ENCODE peak calls at places on chromosomes 7 and 10, in eight cellular contexts. J is IMR-90, P is aorta, K is heart left ventricle, G is transverse colon, O is pancreas, R is A549, N is foreskin keratinocyte. Q is an unnamed sample.
A peak's percentile ranks its signal among the peaks of the same experiment; 100 is the strongest.

GRCh38 chr7:153061913-153062528 is 302.5 kb downstream of the ACTR3B start:
- DNase-seq in J (no peak), P (no peak), K (no peak), G (no peak), O (no peak), R (no peak), N (no peak), Q (no peak)

GRCh38 chr10:89837173-89838001 is 136.0 kb downstream of the KIF20B start:
- DNase-seq in J (peak; percentile 8), P (no peak), K (no peak), G (peak; percentile 30), O (peak; percentile 27), R (no peak), N (peak; percentile 26), Q (no peak)

GRCh38 chr7:29336851-29337627 is 142.5 kb downstream of the CHN2 start:
- DNase-seq in J (no peak), P (no peak), K (no peak), G (no peak), O (peak; percentile 30), R (no peak), N (no peak), Q (no peak)

GRCh38 chr7:101941481-101942383 is 124.3 kb downstream of the CUX1 start:
- DNase-seq in J (peak; percentile 72), P (peak; percentile 37), K (no peak), G (peak; percentile 65), O (peak; percentile 27), R (peak; percentile 73), N (peak; percentile 91), Q (peak; percentile 69)

GRCh38 chr10:772227-772637 is 82.8 kb upstream of the DIP2C start:
- DNase-seq in J (no peak), P (peak; percentile 68), K (no peak), G (no peak), O (no peak), R (no peak), N (no peak), Q (no peak)

GRCh38 chr10:69759641-69760040 is 42.1 kb upstream of the COL13A1 start:
- DNase-seq in J (peak; percentile 48), P (no peak), K (no peak), G (no peak), O (no peak), R (no peak), N (no peak), Q (no peak)

GRCh38 chr10:127578628-127579305 is 29.7 kb downstream of the NPS start:
- DNase-seq in J (no peak), P (no peak), K (peak; percentile 42), G (no peak), O (no peak), R (no peak), N (no peak), Q (no peak)

GRCh38 chr7:94289071-94289470 is 105.6 kb upstream of the COL1A2 start:
- DNase-seq in J (peak; percentile 91), P (peak; percentile 76), K (peak; percentile 57), G (peak; percentile 48), O (peak; percentile 70), R (peak; percentile 64), N (peak; percentile 66), Q (peak; percentile 23)

GRCh38 chr10:93873427-93874115 is 20.2 kb upstream of the SLC35G1 start:
- DNase-seq in J (peak; percentile 63), P (no peak), K (no peak), G (no peak), O (no peak), R (no peak), N (peak; percentile 66), Q (no peak)

GRCh38 chr7:133180717-133181116 is 72.2 kb upstream of the EXOC4 start:
- DNase-seq in J (no peak), P (no peak), K (no peak), G (no peak), O (no peak), R (no peak), N (no peak), Q (no peak)

GRCh38 chr7:66604198-66604597 is 24.5 kb upstream of the KCTD7 start:
- DNase-seq in J (no peak), P (no peak), K (no peak), G (no peak), O (no peak), R (no peak), N (no peak), Q (no peak)

GRCh38 chr7:66597472-66597871 is 31.2 kb upstream of the KCTD7 start:
- DNase-seq in J (no peak), P (no peak), K (no peak), G (no peak), O (no peak), R (no peak), N (no peak), Q (no peak)

GRCh38 chr7:66602159-66602558 is 26.5 kb upstream of the KCTD7 start:
- DNase-seq in J (no peak), P (no peak), K (no peak), G (no peak), O (no peak), R (no peak), N (peak; percentile 40), Q (no peak)
- H3K27ac ChIP-seq in J (no peak overlapping the region), P (no peak overlapping the region), K (no peak overlapping the region), G (no peak overlapping the region), O (no peak overlapping the region), R (no peak overlapping the region), N (no peak overlapping the region), Q (no peak overlapping the region)

DNA sequence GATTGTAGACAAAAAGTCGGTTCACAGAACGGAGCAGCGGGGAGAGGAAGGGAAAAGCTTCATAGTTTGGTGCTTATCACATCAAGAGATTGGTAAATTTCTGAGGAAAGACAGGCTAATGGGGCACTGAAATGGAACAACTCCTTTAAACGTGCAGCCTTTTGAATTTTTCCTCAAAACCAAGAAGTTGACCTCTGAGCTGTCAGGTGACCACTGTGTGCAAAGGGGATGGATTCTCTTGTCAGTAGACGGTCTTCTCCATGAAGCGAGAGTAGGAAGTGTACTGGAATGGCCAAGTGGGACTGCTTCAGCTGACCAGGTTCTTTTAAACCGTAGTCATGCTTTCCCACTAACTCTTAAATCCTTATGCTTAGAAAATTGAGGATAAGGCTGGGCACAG is 11.2 kb upstream of the ZSCAN21 start:
- DNase-seq in J (no peak), P (no peak), K (no peak), G (no peak), O (no peak), R (no peak), N (no peak), Q (no peak)
- H3K4me1 ChIP-seq in J (peaks cover 20% of the 10 kb centered on the region), P (no peaks in the 10 kb centered on the region), K (no peaks in the 10 kb centered on the region), G (peaks cover 22% of the 10 kb centered on the region), O (peaks cover 25% of the 10 kb centered on the region), R (peaks cover 9% of the 10 kb centered on the region), N (peaks cover 18% of the 10 kb centered on the region), Q (no peaks in the 10 kb centered on the region)

DNA sequence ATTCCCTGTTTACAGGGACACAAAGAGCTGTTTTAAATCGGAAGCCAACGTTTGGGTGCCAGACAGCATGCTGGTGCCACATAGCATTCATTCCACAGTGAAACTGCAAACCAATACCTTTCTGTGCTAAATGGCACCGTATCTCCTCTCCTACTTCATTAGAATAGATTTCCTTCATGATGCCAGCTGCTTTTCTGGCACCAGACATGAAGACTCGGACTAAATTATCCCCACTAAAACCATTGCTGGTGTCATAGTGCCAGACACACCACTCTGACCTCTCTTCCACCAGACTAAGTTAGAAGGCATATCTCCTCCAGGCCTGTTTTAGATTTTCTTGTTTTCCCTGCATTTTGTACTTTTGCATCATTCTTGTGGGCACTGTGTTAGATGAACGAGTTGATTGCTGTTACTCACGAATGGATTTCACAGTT is 155.1 kb downstream of the ETV1 start:
- DNase-seq in J (no peak), P (no peak), K (no peak), G (no peak), O (no peak), R (no peak), N (peak; percentile 45), Q (no peak)
- H3K27ac ChIP-seq in J (no peak overlapping the region), P (no peak overlapping the region), K (peak overlapping the region; percentile 15), G (no peak overlapping the region), O (no peak overlapping the region), R (no peak overlapping the region), N (no peak overlapping the region), Q (no peak overlapping the region)

DNA sequence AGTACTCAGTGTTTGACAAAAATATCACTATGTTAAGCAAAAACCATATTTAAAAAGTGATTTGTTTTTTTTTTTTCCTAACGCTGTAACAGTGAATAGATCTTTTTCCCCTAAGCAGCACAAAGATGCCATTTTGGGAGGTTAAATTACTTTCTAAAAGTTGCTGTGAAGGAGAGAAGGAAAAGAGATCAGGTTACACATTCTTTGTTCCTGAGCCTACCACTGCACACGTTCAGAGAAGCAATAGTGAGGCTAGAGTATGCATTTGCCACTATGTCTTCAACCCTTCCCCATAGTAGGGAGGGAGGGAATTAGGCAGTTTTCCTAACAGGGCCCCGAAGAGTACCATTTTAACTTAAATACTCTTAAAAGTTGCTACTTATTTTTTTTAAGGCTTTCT is 38.9 kb downstream of the BMPR1A start:
- DNase-seq in J (peak; percentile 89), P (no peak), K (no peak), G (no peak), O (no peak), R (peak; percentile 16), N (peak; percentile 63), Q (no peak)
- H3K4me1 ChIP-seq in J (peaks cover 2% of the 10 kb centered on the region), P (no peaks in the 10 kb centered on the region), K (no peaks in the 10 kb centered on the region), G (peaks cover 61% of the 10 kb centered on the region), O (peaks cover 16% of the 10 kb centered on the region), R (peaks cover 29% of the 10 kb centered on the region), N (peaks cover 22% of the 10 kb centered on the region), Q (peaks cover 38% of the 10 kb centered on the region)

GRCh38 chr10:132624847-132625839 is 87.6 kb downstream of the INPP5A start:
- DNase-seq in J (peak; percentile 20), P (peak; percentile 75), K (peak; percentile 26), G (no peak), O (peak; percentile 10), R (no peak), N (no peak), Q (no peak)
- H3K27ac ChIP-seq in J (no peak overlapping the region), P (no peak overlapping the region), K (no peak overlapping the region), G (no peak overlapping the region), O (no peak overlapping the region), R (no peak overlapping the region), N (no peak overlapping the region), Q (peak overlapping the region; percentile 10)

DNA sequence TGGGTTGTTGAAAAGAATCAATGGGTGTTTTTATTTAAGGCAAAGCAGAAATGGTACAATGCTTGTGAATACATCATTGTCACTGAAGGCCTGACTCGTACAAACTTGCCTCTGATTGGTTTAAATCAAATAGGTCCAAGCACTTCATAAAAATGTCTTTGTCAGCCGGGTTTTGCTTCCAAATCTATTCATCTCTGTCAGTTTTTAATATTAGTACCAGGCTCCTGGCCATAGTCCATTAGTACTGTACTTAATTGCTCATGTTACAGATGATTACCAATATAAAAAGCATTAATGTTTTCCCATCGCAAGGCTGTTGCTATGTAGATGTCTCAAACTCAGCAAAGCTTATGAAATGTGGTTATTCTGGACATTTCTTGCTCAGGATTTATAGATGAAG is 171.9 kb downstream of the ARID5B start:
- DNase-seq in J (no peak), P (no peak), K (no peak), G (no peak), O (no peak), R (no peak), N (no peak), Q (no peak)
- H3K4me1 ChIP-seq in J (peaks cover 42% of the 10 kb centered on the region), P (peaks cover 7% of the 10 kb centered on the region), K (no peaks in the 10 kb centered on the region), G (peaks cover 50% of the 10 kb centered on the region), O (peaks cover 6% of the 10 kb centered on the region), R (peaks cover 24% of the 10 kb centered on the region), N (peaks cover 24% of the 10 kb centered on the region), Q (peaks cover 96% of the 10 kb centered on the region)

DNA sequence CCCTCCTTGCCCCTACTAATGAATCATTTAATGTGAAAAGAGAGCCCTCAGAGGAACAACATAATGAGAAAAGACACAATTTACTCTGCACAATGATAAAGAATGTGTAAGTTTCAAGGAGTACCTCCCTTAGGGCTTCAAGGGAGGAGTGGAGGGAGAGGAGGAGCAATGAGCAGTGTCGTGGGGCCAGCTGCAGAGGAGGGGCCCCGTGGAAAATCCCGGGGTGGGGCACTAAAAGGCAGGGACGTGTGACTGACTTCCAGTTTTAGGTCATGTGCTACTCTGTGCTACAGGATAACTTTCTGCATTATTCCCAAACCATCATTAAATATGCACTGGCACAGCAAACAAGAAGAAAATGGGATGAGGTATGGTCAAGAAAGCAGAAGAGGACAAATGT is 108.1 kb downstream of the ANLN start:
- DNase-seq in J (no peak), P (no peak), K (no peak), G (no peak), O (no peak), R (no peak), N (peak; percentile 23), Q (no peak)
- H3K27ac ChIP-seq in J (no peak overlapping the region), P (no peak overlapping the region), K (no peak overlapping the region), G (no peak overlapping the region), O (no peak overlapping the region), R (no peak overlapping the region), N (peak overlapping the region; percentile 78), Q (no peak overlapping the region)

Q was measured in gastrocnemius medialis.